ENCODE peak calls at places on chromosomes 1 and 21, in ten cellular contexts. E is stimulated activated CD4-positive, alpha-beta T cell treated with anti-CD3 and anti-CD28 coated beads, Interleukin-2, amount 100 ng/mL, for 4 hours; B is RWPE1; R is DMS153; L is substantia nigra; G is left ventricle myocardium inferior; A is CD4-positive, alpha-beta memory T cell; J is erythroblast; W is AG04450; M is cardiac muscle cell. U is an unnamed sample.

GRCh38 chr1:186983327-186983726 is 154.6 kb downstream of the PLA2G4A start:
- DNase-seq in E (no peak), B (no peak), R (no peak), L (no peak), G (peak), A (no peak), J (peak), W (peak), M (peak), U (no peak)

GRCh38 chr21:44253832-44254700 is 7.6 kb downstream of the DNMT3L start:
- DNase-seq in E (no peak), B (no peak), R (no peak), L (no peak), G (no peak), A (no peak), J (no peak), W (no peak), M (no peak), U (no peak)

GRCh38 chr1:185973645-185974044 is 239.5 kb downstream of the HMCN1 start:
- DNase-seq in E (no peak), B (no peak), R (no peak), L (no peak), G (no peak), A (no peak), J (no peak), W (peak), M (peak), U (no peak)

GRCh38 chr21:25831300-25831699 is 96.5 kb downstream of the GABPA start:
- DNase-seq in E (no peak), B (no peak), R (no peak), L (no peak), G (no peak), A (no peak), J (no peak), W (no peak), M (no peak), U (no peak)

GRCh38 chr21:46322351-46323226 is 1.1 kb downstream of the C21orf58 start:
- DNase-seq in E (no peak), B (no peak), R (no peak), L (no peak), G (no peak), A (no peak), J (peak), W (no peak), M (peak), U (no peak)

GRCh38 chr1:65872258-65872657 is 79.6 kb downstream of the PDE4B start:
- DNase-seq in E (no peak), B (no peak), R (no peak), L (no peak), G (no peak), A (no peak), J (no peak), W (no peak), M (no peak), U (no peak)

GRCh38 chr1:244705268-244706234 is 52.6 kb downstream of the DESI2 start:
- DNase-seq in E (no peak), B (no peak), R (no peak), L (no peak), G (no peak), A (no peak), J (no peak), W (no peak), M (no peak), U (no peak)

GRCh38 chr1:236868625-236869467 is 73.8 kb downstream of the MTR start:
- DNase-seq in E (peak), B (peak), R (peak), L (no peak), G (no peak), A (peak), J (peak), W (peak), M (peak), U (peak)

GRCh38 chr1:59393211-59394180 is 96.6 kb downstream of the FGGY start:
- DNase-seq in E (no peak), B (no peak), R (peak), L (peak), G (peak), A (no peak), J (no peak), W (peak), M (peak), U (no peak)

GRCh38 chr1:37629726-37630425 is 4.8 kb downstream of the RSPO1 start:
- DNase-seq in E (no peak), B (no peak), R (no peak), L (no peak), G (no peak), A (no peak), J (no peak), W (no peak), M (no peak), U (no peak)

GRCh38 chr1:8315573-8316475 is 2.1 kb upstream of the SLC45A1 start:
- DNase-seq in E (no peak), B (no peak), R (no peak), L (no peak), G (no peak), A (no peak), J (no peak), W (no peak), M (no peak), U (no peak)

GRCh38 chr1:24507423-24507804 is 4.8 kb downstream of the RCAN3 start:
- DNase-seq in E (no peak), B (no peak), R (no peak), L (no peak), G (no peak), A (peak), J (no peak), W (no peak), M (no peak), U (peak)

GRCh38 chr1:168301664-168302320 is 21.1 kb downstream of the TBX19 start:
- DNase-seq in E (no peak), B (peak), R (no peak), L (no peak), G (no peak), A (no peak), J (no peak), W (no peak), M (peak), U (no peak)

GRCh38 chr21:24727803-24728425 is 879.4 kb downstream of the MRPL39 start:
- DNase-seq in E (no peak), B (no peak), R (no peak), L (no peak), G (no peak), A (no peak), J (no peak), W (peak), M (no peak), U (no peak)

GRCh38 chr1:46757956-46758304 is 39.0 kb upstream of the EFCAB14 start:
- DNase-seq in E (no peak), B (no peak), R (no peak), L (no peak), G (no peak), A (no peak), J (no peak), W (no peak), M (no peak), U (no peak)

GRCh38 chr21:43815107-43815742 is 25.8 kb downstream of the RRP1 start:
- DNase-seq in E (no peak), B (no peak), R (peak), L (no peak), G (no peak), A (no peak), J (no peak), W (no peak), M (no peak), U (no peak)

GRCh38 chr1:1211541-1212511 is 2.1 kb downstream of the TNFRSF4 start:
- DNase-seq in E (no peak), B (no peak), R (no peak), L (no peak), G (peak), A (no peak), J (no peak), W (no peak), M (no peak), U (no peak)

GRCh38 chr1:94840811-94841210 is 20.7 kb downstream of the SLC44A3 start:
- DNase-seq in E (no peak), B (no peak), R (no peak), L (no peak), G (no peak), A (no peak), J (no peak), W (no peak), M (no peak), U (no peak)

U was measured in central memory CD4-positive, alpha-beta T cell.